ENCODE peak calls at places on chromosome 14, in five cellular contexts. H, A, S, J and Q are unnamed samples.

GRCh38 chr14:99966030-99966429 is 99.2 kb upstream of the EVL start:
- DNase-seq in J (no peak), H (no peak), A (no peak), S (no peak), Q (no peak)

GRCh38 chr14:50434530-50434929 is 37.8 kb upstream of the CDKL1 start:
- DNase-seq in J (no peak), S (no peak), A (no peak), H (no peak), Q (no peak)

GRCh38 chr14:99327458-99328250 is 55.7 kb upstream of the BCL11B start:
- DNase-seq in S (no peak), J (no peak), H (no peak), A (no peak), Q (peak; percentile 91)

GRCh38 chr14:84361476-84361875 is 1168.5 kb upstream of the FLRT2 start:
- DNase-seq in H (no peak), A (no peak), J (no peak), S (no peak), Q (no peak)

GRCh38 chr14:95305145-95305544 is 14.6 kb downstream of the CLMN start:
- DNase-seq in J (no peak), S (no peak), H (no peak), A (no peak), Q (no peak)

GRCh38 chr14:105498430-105499255 is 7.6 kb downstream of the TEDC1 start:
- DNase-seq in S (no peak), H (peak; percentile 13), J (no peak), A (no peak), Q (no peak)

GRCh38 chr14:60348211-60348610 is 99.2 kb downstream of the PPM1A start:
- DNase-seq in H (no peak), J (no peak), S (no peak), A (no peak), Q (no peak)

GRCh38 chr14:96086574-96087077 is 47.5 kb downstream of the C14orf132 start:
- DNase-seq in S (no peak), J (no peak), A (no peak), H (peak; percentile 70), Q (no peak)

GRCh38 chr14:20632831-20633771 is 8.4 kb downstream of the OR6S1 start:
- DNase-seq in J (peak; percentile 72), H (peak; percentile 75), S (peak; percentile 54), A (peak; percentile 94), Q (peak; percentile 89)

GRCh38 chr14:77105118-77105517 is 7.1 kb downstream of the CIPC start:
- DNase-seq in S (no peak), A (no peak), H (no peak), J (no peak), Q (no peak)

GRCh38 chr14:106417224-106418049 is 891.1 kb downstream of the TMEM121 start:
- DNase-seq in J (peak; percentile 25), H (no peak), S (peak; percentile 66), A (peak; percentile 76), Q (no peak)

GRCh38 chr14:99691111-99691885 is 7.2 kb downstream of the CYP46A1 start:
- DNase-seq in J (no peak), A (no peak), H (no peak), S (no peak), Q (no peak)

GRCh38 chr14:99467338-99468075 is 13.2 kb downstream of the SETD3 start:
- DNase-seq in S (no peak), J (no peak), H (no peak), A (no peak), Q (no peak)

GRCh38 chr14:78836777-78837176 is 666.6 kb downstream of the NRXN3 start:
- DNase-seq in S (no peak), H (no peak), J (no peak), A (peak; percentile 38), Q (peak; percentile 46)

GRCh38 chr14:65015391-65015790 is 28.7 kb downstream of the FNTB start:
- DNase-seq in S (no peak), A (no peak), H (no peak), J (no peak), Q (no peak)

GRCh38 chr14:91911474-91912032 is 35.9 kb downstream of the FBLN5 start:
- DNase-seq in S (peak; percentile 20), H (no peak), A (no peak), J (no peak), Q (peak; percentile 49)

GRCh38 chr14:104724407-104724980 is 465 bp downstream of the ADSS1 start:
- DNase-seq in S (no peak), J (peak; percentile 51), H (no peak), A (no peak), Q (no peak)

GRCh38 chr14:106436310-106436905 is 910.0 kb downstream of the TMEM121 start:
- DNase-seq in H (no peak), J (no peak), A (no peak), S (peak; percentile 16), Q (no peak)

GRCh38 chr14:93003945-93004698 is 81.2 kb downstream of the CHGA start:
- DNase-seq in S (no peak), H (no peak), J (no peak), A (no peak), Q (no peak)

GRCh38 chr14:100239200-100239839 is 376 bp downstream of the YY1 start:
- DNase-seq in J (peak; percentile 40), A (no peak), S (no peak), H (no peak), Q (no peak)

GRCh38 chr14:65040666-65041433 is 54.2 kb downstream of the FNTB start:
- DNase-seq in S (no peak), J (no peak), H (no peak), A (no peak), Q (no peak)

GRCh38 chr14:93903342-93904184 is 23.6 kb upstream of the FAM181A start:
- DNase-seq in S (no peak), J (no peak), H (no peak), A (no peak), Q (no peak)

DNA sequence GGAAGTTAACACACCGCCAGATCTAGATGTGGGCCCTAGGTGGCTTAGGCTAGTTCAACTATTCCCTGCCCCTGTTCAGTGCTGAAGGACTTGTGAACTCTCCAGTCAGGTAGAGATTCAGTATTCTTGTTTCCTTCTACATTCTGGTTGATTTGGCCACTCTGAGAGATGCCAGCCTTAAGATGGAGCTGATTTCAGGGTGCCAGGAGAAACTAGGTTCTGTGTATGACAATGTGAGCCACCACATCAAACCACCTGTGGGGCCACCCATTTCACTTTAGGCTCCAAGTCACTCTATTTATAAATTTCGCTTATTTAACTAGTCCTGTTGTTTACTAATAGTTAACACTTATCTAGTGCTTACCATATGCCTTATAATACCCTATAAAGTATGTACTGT is 26.0 kb downstream of the FRMD6 start:
- DNase-seq in H (no peak), S (no peak), A (no peak), J (no peak), Q (no peak)
- H3K27ac ChIP-seq in H (no peak overlapping the region), S (no peak overlapping the region), A (no peak overlapping the region), J (no peak overlapping the region), Q (no peak overlapping the region)

DNA sequence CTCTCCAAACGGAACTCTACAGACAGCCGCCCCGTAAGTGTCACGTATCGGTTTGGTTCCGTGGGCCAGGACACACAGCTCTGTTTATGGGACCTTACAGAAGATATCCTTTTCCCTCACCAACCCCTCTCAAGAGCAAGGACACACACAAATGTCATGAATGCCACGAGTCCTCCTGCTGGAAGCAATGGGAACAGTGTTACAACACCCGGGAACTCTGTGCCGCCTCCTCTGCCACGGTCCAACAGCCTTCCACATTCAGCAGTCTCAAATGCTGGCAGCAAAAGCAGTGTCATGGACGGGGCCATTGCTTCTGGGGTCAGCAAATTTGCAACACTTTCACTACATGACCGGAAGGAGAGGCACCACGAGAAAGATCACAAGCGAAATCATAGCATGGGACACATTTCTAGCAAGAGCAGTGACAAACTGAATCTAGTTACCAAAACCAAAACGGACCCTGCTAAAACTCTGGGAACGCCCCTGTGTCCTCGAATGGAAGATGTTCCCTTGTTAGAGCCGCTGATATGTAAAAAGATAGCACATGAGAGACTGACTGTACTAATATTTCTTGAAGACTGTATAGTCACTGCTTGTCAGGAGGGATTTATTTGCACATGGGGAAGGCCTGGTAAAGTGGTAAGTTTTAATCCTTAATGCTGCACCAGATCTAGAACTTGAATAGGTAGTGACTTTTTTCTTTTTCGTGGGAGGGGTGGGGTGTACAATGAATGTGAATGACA is 69.7 kb downstream of the WDR20 start:
- DNase-seq in H (no peak), A (no peak), J (no peak), S (no peak), Q (no peak)
- H3K27ac ChIP-seq in H (no peak overlapping the region), A (no peak overlapping the region), J (no peak overlapping the region), S (no peak overlapping the region), Q (no peak overlapping the region)

GRCh38 chr14:21673718-21674117 is at the start of gene OR4E1:
- DNase-seq in H (no peak), J (no peak), A (no peak), S (no peak), Q (no peak)

GRCh38 chr14:21672116-21672515 is 1.5 kb downstream of the OR4E1 start:
- DNase-seq in J (no peak), H (no peak), A (no peak), S (no peak), Q (no peak)

GRCh38 chr14:21668377-21668776 is 5.2 kb downstream of the OR4E1 start:
- DNase-seq in A (peak; percentile 72), J (no peak), H (no peak), S (no peak), Q (no peak)

GRCh38 chr14:21669284-21669683 is 4.3 kb downstream of the OR4E1 start:
- DNase-seq in J (no peak), H (no peak), A (no peak), S (no peak), Q (no peak)

GRCh38 chr14:21671371-21671770 is 2.2 kb downstream of the OR4E1 start:
- DNase-seq in A (no peak), H (no peak), J (no peak), S (no peak), Q (no peak)
- H3K27ac ChIP-seq in A (no peak overlapping the region), H (no peak overlapping the region), J (no peak overlapping the region), S (no peak overlapping the region), Q (no peak overlapping the region)

GRCh38 chr14:24077086-24077485 is 5.7 kb downstream of the CPNE6 start:
- DNase-seq in A (no peak), J (no peak), S (no peak), H (no peak), Q (no peak)
- H3K27ac ChIP-seq in A (no peak overlapping the region), J (no peak overlapping the region), S (no peak overlapping the region), H (no peak overlapping the region), Q (no peak overlapping the region)

GRCh38 chr14:53849549-53849948 is 107.1 kb downstream of the BMP4 start:
- DNase-seq in S (no peak), A (no peak), H (no peak), J (no peak), Q (no peak)

GRCh38 chr14:53845813-53846693 is 110.6 kb downstream of the BMP4 start:
- DNase-seq in A (no peak), S (no peak), H (peak; percentile 45), J (no peak), Q (peak; percentile 28)

GRCh38 chr14:53848851-53849250 is 107.8 kb downstream of the BMP4 start:
- DNase-seq in S (no peak), A (no peak), J (no peak), H (no peak), Q (no peak)

GRCh38 chr14:53847057-53847456 is 109.6 kb downstream of the BMP4 start:
- DNase-seq in A (no peak), S (no peak), H (no peak), J (no peak), Q (no peak)

GRCh38 chr14:53847881-53848280 is 108.7 kb downstream of the BMP4 start:
- DNase-seq in A (no peak), H (no peak), J (no peak), S (no peak), Q (no peak)
- H3K27ac ChIP-seq in A (no peak overlapping the region), H (no peak overlapping the region), J (no peak overlapping the region), S (no peak overlapping the region), Q (no peak overlapping the region)

GRCh38 chr14:75427126-75427481 is 718 bp upstream of the JDP2 start:
- DNase-seq in A (no peak), S (no peak), H (no peak), J (no peak), Q (no peak)
- H3K27ac ChIP-seq in A (peak overlapping the region; percentile 63), S (no peak overlapping the region), H (no peak overlapping the region), J (peak overlapping the region; percentile 82), Q (no peak overlapping the region)